ENCODE peak calls at places on chromosomes 2 and 18, in four cellular contexts. S is left ventricle myocardium inferior; U is CD8-positive, alpha-beta T cell; Q is effector memory CD4-positive, alpha-beta T cell. J is an unnamed sample.

GRCh38 chr18:22322251-22322691 is 95.4 kb downstream of the CTAGE1 start:
- DNase-seq in S (peak; percentile 35), U (no peak), Q (no peak), J (no peak)

GRCh38 chr2:61109291-61109690 is 43.6 kb downstream of the SANBR start:
- DNase-seq in S (no peak), U (no peak), Q (no peak), J (no peak)

GRCh38 chr2:113149553-113150257 is 22.3 kb downstream of the IL1RN start:
- DNase-seq in S (no peak), U (peak; percentile 34), Q (no peak), J (peak; percentile 41)

GRCh38 chr2:217433522-217433921 is 569.3 kb downstream of the TNS1 start:
- DNase-seq in S (no peak), U (no peak), Q (no peak), J (no peak)

GRCh38 chr18:77133920-77134496 is 1.4 kb upstream of the MBP start:
- DNase-seq in S (peak; percentile 60), U (no peak), Q (no peak), J (peak; percentile 74)

GRCh38 chr2:18154812-18155211 is 276.3 kb downstream of the KCNS3 start:
- DNase-seq in S (no peak), U (no peak), Q (no peak), J (no peak)

GRCh38 chr18:67359868-67360838 is 156.4 kb downstream of the DSEL start:
- DNase-seq in S (no peak), U (no peak), Q (no peak), J (peak; percentile 84)

GRCh38 chr2:61905372-61906186 is at the start of gene COMMD1:
- DNase-seq in S (peak; percentile 83), U (peak; percentile 86), Q (peak; percentile 61), J (peak; percentile 87)

GRCh38 chr2:120620025-120620793 is 115.5 kb upstream of the GLI2 start:
- DNase-seq in S (no peak), U (no peak), Q (no peak), J (no peak)

GRCh38 chr2:182625814-182626213 is 90.2 kb upstream of the DNAJC10 start:
- DNase-seq in S (no peak), U (no peak), Q (no peak), J (no peak)

GRCh38 chr18:62987859-62988258 is 272.5 kb downstream of the PHLPP1 start:
- DNase-seq in S (no peak), U (no peak), Q (no peak), J (no peak)

GRCh38 chr2:130884013-130884412 is 47.3 kb downstream of the ARHGEF4 start:
- DNase-seq in S (no peak), U (peak; percentile 7), Q (no peak), J (no peak)

GRCh38 chr18:21489119-21489750 is 111.3 kb downstream of the ESCO1 start:
- DNase-seq in S (no peak), U (no peak), Q (no peak), J (no peak)

GRCh38 chr2:216371756-216372702 is at the start of gene MARCHF4:
- DNase-seq in S (peak; percentile 71), U (peak; percentile 82), Q (peak; percentile 14), J (no peak)

GRCh38 chr18:50754297-50754696 is 65.5 kb downstream of the MRO start:
- DNase-seq in S (no peak), U (no peak), Q (no peak), J (no peak)

GRCh38 chr18:61980355-61980754 is 87.5 kb upstream of the RNF152 start:
- DNase-seq in S (no peak), U (no peak), Q (no peak), J (no peak)

GRCh38 chr2:239279508-239280295 is 121.1 kb downstream of the HDAC4 start:
- DNase-seq in S (no peak), U (no peak), Q (no peak), J (peak; percentile 69)

GRCh38 chr2:195488567-195488966 is 168.5 kb upstream of the SLC39A10 start:
- DNase-seq in S (no peak), U (no peak), Q (no peak), J (no peak)

GRCh38 chr18:57697434-57697833 is 75.8 kb upstream of the NARS1 start:
- DNase-seq in S (no peak), U (no peak), Q (no peak), J (no peak)

GRCh38 chr18:74942319-74942910 is 266.5 kb downstream of the PTGR3 start:
- DNase-seq in S (no peak), U (no peak), Q (no peak), J (no peak)

GRCh38 chr2:104597942-104598341 is 256.0 kb upstream of the POU3F3 start:
- DNase-seq in S (no peak), U (no peak), Q (no peak), J (no peak)

GRCh38 chr2:231634412-231634811 is 41.7 kb downstream of the TEX44 start:
- DNase-seq in S (no peak), U (no peak), Q (no peak), J (no peak)

GRCh38 chr2:38153476-38153875 is 77.5 kb upstream of the CYP1B1 start:
- DNase-seq in S (no peak), U (no peak), Q (no peak), J (no peak)

GRCh38 chr2:10668402-10669012 is 21.3 kb downstream of the NOL10 start:
- DNase-seq in S (no peak), U (no peak), Q (no peak), J (no peak)

GRCh38 chr2:56299166-56299806 is 115.5 kb downstream of the CCDC85A start:
- DNase-seq in S (no peak), U (no peak), Q (no peak), J (no peak)

GRCh38 chr2:54423213-54423612 is 32.9 kb upstream of the SPTBN1 start:
- DNase-seq in S (no peak), U (no peak), Q (no peak), J (no peak)

GRCh38 chr2:101518470-101519172 is 43.7 kb upstream of the RFX8 start:
- DNase-seq in S (peak; percentile 35), U (no peak), Q (no peak), J (no peak)

GRCh38 chr2:157874278-157874825 is 1.8 kb downstream of the ACVR1 start:
- DNase-seq in S (peak; percentile 31), U (no peak), Q (no peak), J (no peak)

GRCh38 chr18:8299054-8299708 is 310.1 kb upstream of the RAB12 start:
- DNase-seq in S (no peak), U (no peak), Q (no peak), J (no peak)

GRCh38 chr18:33014060-33014796 is 241.4 kb upstream of the KLHL14 start:
- DNase-seq in S (no peak), U (no peak), Q (no peak), J (no peak)

GRCh38 chr2:207782238-207783030 is 12.7 kb upstream of the FZD5 start:
- DNase-seq in S (no peak), U (no peak), Q (no peak), J (no peak)
- H3K27ac ChIP-seq in S (no peak overlapping the region), U (no peak overlapping the region), Q (no peak overlapping the region), J (no peak overlapping the region)

DNA sequence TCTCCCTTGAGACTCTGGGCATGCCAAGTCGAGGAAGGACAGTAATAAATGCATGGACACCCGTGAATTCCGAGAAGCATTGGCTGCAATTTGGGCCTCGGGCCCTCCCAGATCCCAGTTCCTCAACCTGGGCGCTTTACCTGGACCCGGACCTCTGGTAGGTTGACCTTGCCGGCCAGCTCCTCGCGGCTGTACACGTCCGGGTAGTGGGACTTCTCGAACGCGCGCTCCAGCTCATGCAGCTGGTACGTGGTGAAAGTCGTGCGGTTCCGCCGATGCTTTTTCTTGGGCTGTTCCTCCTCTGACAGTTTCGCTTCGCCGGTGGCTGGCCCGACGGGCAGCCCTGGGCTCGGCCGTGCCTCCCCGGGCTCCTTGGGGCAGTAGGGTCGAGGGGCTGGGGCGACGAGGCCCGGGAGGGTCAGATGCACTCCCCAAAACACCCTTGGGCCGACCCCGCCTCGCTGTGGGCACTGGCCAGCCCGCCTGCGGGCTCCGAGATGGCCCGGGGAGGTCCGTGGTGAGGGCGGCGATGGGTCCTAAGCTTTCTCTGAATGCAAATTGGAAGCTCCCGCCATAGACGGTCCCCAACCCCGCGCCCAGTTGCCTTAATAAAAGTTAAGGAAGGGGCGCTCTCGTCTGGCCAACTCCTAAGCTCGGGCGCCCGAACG is 899 bp downstream of the RAX start:
- DNase-seq in S (no peak), U (no peak), Q (no peak), J (no peak)
- H3K4me3 ChIP-seq in S (peak overlapping the region; percentile 54), U (no peak overlapping the region), Q (peak overlapping the region; percentile 17), J (peak overlapping the region; percentile 62)

GRCh38 chr2:200397785-200398184 is 91.3 kb downstream of the SPATS2L start:
- DNase-seq in S (no peak), U (no peak), Q (no peak), J (no peak)
- H3K27ac ChIP-seq in S (no peak overlapping the region), U (no peak overlapping the region), Q (no peak overlapping the region), J (no peak overlapping the region)

GRCh38 chr2:46888421-46888952 is 27.1 kb downstream of the MCFD2 start:
- DNase-seq in S (no peak), U (no peak), Q (no peak), J (peak; percentile 57)
- H3K4me3 ChIP-seq in S (peak overlapping the region; percentile 12), U (no peak overlapping the region), Q (no peak overlapping the region), J (peak overlapping the region; percentile 33)

GRCh38 chr2:125330133-125330532 is 1305.0 kb downstream of the CNTNAP5 start:
- DNase-seq in S (no peak), U (no peak), Q (no peak), J (no peak)
- H3K27ac ChIP-seq in S (no peak overlapping the region), U (no peak overlapping the region), Q (no peak overlapping the region), J (no peak overlapping the region)

DNA sequence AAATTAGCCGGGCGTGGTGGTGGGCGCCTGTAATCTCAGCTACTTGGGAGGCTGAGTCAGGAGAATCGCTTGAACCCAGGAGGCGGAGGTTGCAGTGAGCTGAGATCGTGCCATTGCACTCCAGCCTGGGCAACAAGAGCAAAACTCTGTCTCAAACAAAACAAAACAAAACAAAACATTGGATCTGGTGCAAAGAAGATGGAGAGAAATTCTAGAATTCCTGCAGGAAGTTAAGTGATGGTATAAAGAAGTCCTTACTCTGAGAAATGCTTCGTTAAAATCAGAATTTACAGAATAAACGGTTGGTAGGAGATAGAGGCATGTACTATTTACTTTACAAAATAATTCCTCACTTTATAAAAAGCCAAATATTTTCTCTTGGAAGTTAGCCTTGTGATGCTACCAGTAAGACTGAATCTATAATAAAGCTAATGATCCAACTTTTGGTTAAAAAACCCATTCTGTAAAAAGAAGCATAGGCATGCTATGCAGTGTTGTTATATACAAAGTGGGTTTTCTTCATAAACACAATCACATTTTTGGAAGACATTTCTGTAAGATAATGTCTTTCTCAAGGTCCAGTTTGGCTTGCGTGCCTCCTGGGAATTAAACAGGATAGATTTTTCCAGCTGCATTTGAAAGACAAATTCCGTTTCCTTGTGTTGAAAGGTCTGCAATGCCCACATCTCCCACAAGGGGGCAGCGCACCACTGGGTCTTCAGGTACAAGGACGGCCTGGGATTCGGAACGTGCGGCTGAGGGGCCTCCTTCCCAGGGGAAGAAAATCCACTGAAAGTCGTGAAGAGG is 35.6 kb upstream of the PNO1 start:
- DNase-seq in S (peak; percentile 88), U (peak; percentile 85), Q (peak; percentile 55), J (peak; percentile 79)
- H3K4me3 ChIP-seq in S (no peak overlapping the region), U (no peak overlapping the region), Q (no peak overlapping the region), J (no peak overlapping the region)

GRCh38 chr2:134862674-134863073 is 24.3 kb downstream of the ACMSD start:
- DNase-seq in S (no peak), U (no peak), Q (no peak), J (no peak)

GRCh38 chr2:134862069-134862468 is 23.7 kb downstream of the ACMSD start:
- DNase-seq in S (no peak), U (no peak), Q (no peak), J (no peak)

GRCh38 chr2:134863446-134863845 is 25.0 kb downstream of the ACMSD start:
- DNase-seq in S (no peak), U (no peak), Q (no peak), J (no peak)

GRCh38 chr2:134866498-134867099 is 28.2 kb downstream of the ACMSD start:
- DNase-seq in S (no peak), U (no peak), Q (no peak), J (no peak)

GRCh38 chr2:134865388-134865787 is 27.0 kb downstream of the ACMSD start:
- DNase-seq in S (no peak), U (no peak), Q (no peak), J (no peak)
- H3K27ac ChIP-seq in S (no peak overlapping the region), U (no peak overlapping the region), Q (no peak overlapping the region), J (no peak overlapping the region)

J was measured in coronary artery.